ENCODE peak calls at places on chromosomes 2 and 18, in four cellular contexts. Z is K562, T is HepG2, N is GM12878. X is an unnamed sample.

GRCh38 chr2:120750488-120751210 is 15.0 kb downstream of the GLI2 start:
- DNase-seq in Z (no peak), N (no peak), T (no peak), X (no peak)

GRCh38 chr2:144959416-144959815 is 439.5 kb upstream of the ZEB2 start:
- DNase-seq in N (no peak), T (no peak), Z (no peak), X (no peak)

GRCh38 chr18:70384181-70384790 is 95.4 kb downstream of the SOCS6 start:
- DNase-seq in Z (no peak), N (no peak), T (peak), X (peak)

GRCh38 chr2:609520-610280 is 67.5 kb downstream of the TMEM18 start:
- DNase-seq in Z (no peak), N (no peak), T (no peak), X (no peak)

GRCh38 chr2:104358122-104358521 is 495.8 kb upstream of the POU3F3 start:
- DNase-seq in T (no peak), N (no peak), Z (no peak), X (no peak)

GRCh38 chr18:69648486-69648885 is 247.8 kb downstream of the DOK6 start:
- DNase-seq in Z (no peak), T (peak), N (no peak), X (no peak)

GRCh38 chr2:160576054-160576499 is 82.5 kb upstream of the RBMS1 start:
- DNase-seq in T (no peak), N (no peak), Z (no peak), X (no peak)

GRCh38 chr2:97857553-97857952 is 138.2 kb downstream of the TMEM131 start:
- DNase-seq in N (no peak), T (no peak), Z (no peak), X (no peak)

GRCh38 chr2:18742382-18742781 is 153.0 kb upstream of the NT5C1B start:
- DNase-seq in Z (no peak), N (no peak), T (no peak), X (no peak)

GRCh38 chr2:42905341-42906114 is 113.1 kb upstream of the HAAO start:
- DNase-seq in N (no peak), Z (no peak), T (peak), X (no peak)

DNA sequence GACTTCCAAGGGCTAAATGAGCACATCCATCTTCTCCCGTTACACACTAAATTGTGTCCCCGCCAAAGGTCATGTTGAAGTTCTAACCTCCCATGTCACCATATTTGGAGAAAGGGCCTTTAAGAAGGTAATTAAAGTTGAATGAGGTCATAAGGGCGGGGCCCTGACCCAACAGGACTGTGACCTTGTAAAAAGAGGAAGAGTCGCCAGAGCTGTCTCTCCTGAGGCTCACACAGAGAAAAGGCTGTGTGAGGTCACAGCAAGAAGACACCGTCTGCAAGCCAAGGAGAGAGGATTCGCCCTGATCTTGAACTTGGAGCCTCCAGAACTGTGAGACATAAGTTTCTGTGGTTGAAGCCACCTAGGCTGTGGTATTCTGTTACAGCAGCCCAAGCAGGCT is 24.1 kb downstream of the TRABD2A start:
- DNase-seq in T (no peak), Z (no peak), N (no peak), X (no peak)
- TF ChIP-seq ZBTB33 in T (no peak), Z (no peak), N (no peak), X (no peak)

GRCh38 chr2:186748354-186748753 is 54.5 kb downstream of the FAM171B start:
- DNase-seq in T (no peak), N (no peak), Z (no peak), X (no peak)

GRCh38 chr2:186749179-186749578 is 55.3 kb downstream of the FAM171B start:
- DNase-seq in T (no peak), N (no peak), Z (no peak), X (no peak)

GRCh38 chr2:186751790-186752189 is 57.9 kb downstream of the FAM171B start:
- DNase-seq in Z (no peak), T (no peak), N (peak), X (no peak)

GRCh38 chr2:186751078-186751477 is 57.2 kb downstream of the FAM171B start:
- DNase-seq in N (no peak), T (no peak), Z (no peak), X (no peak)

GRCh38 chr2:186746584-186746983 is 52.7 kb downstream of the FAM171B start:
- DNase-seq in T (no peak), Z (no peak), N (peak), X (no peak)
- H3K27ac ChIP-seq in T (no peak), Z (no peak), N (no peak), X (no peak)

GRCh38 chr2:138777996-138778395 is 2.2 kb downstream of the NXPH2 start:
- DNase-seq in Z (no peak), T (peak), N (no peak), X (no peak)

GRCh38 chr2:138782378-138782777 is 2.2 kb upstream of the NXPH2 start:
- DNase-seq in N (no peak), T (no peak), Z (no peak), X (no peak)

GRCh38 chr2:138779451-138780440 is at the start of gene NXPH2:
- DNase-seq in T (no peak), N (no peak), Z (no peak), X (no peak)

GRCh38 chr2:138780908-138781307 is 718 bp upstream of the NXPH2 start:
- DNase-seq in N (no peak), T (no peak), Z (no peak), X (no peak)

DNA sequence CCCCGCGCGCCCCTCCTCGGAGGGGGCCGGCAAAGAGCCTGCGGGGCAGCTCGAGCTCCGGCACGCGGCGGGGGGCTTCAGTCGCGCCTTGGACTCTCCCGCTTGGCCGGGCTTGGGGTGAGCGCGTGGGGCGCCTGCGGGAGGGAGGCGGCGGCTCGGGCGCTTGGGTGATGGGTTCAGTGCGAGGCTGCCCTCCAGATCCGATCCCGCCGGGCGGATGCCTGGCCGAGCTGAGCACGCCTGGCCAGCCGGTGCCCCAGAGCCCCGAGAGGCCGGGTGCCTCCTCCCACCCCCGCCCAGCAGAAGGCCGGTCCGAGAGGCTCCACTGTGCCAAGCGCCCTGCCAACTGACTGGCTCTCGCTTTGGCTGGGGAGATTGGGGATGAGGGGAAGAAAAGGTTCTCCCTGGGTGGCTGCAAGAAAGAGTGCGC is 276 bp upstream of the NXPH2 start:
- DNase-seq in T (no peak), Z (no peak), N (no peak), X (no peak)
- TF ChIP-seq CEBPB in T (no peak), Z (no peak), N (no peak), X (no peak)

GRCh38 chr2:223055836-223056235 is 3.8 kb downstream of the KCNE4 start:
- DNase-seq in Z (peak), N (no peak), T (no peak), X (no peak)
- TF ChIP-seq ZBTB33 in Z (no peak), N (no peak), T (no peak), X (no peak)

GRCh38 chr2:65076345-65076710 is 20.1 kb downstream of the CEP68 start:
- DNase-seq in N (no peak), T (no peak), Z (no peak), X (no peak)
- H3K27ac ChIP-seq in N (no peak), T (no peak), Z (peak), X (no peak)

GRCh38 chr2:47503481-47504070 is 100.6 kb downstream of the MSH2 start:
- DNase-seq in N (peak), Z (no peak), T (no peak), X (no peak)
- TF ChIP-seq CEBPB in N (no peak), Z (no peak), T (no peak), X (no peak)

DNA sequence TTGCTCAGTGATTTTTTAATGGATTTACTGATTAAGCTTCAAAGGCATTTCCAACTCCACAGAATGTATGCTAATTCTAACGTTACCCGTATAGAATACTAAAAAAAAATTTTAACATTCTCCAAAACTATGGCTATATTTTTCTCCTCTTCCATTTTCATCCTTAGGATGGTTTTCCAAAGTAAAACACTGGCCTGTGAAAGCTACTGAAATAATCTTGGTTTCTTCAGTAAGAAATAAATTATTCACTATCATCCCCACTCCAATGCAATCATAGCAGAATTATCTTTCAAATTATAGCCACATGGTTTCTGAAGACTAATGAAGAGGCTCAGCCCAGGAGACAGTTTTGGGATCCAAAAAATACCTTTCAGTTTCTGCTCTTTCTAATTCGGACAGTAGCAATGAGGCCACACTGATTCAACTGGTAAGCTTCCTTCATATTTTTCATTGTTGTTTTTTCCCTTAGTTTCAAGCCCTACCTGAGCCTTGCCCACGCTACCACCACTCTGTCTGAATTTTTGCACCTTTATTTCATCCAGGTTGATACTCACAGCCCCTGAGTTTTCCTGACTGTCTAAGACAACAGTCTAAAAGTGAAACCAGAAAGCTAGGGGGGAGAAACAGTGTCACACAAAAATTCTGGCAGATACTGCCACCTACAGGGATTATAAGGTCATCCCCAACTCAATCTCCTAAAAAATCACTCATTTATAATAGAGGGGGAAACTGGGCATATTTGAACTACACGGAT is 887.9 kb downstream of the NRXN1 start:
- DNase-seq in Z (no peak), T (peak), N (peak), X (no peak)
- TF ChIP-seq ZBTB33 in Z (no peak), T (no peak), N (no peak), X (no peak)

DNA sequence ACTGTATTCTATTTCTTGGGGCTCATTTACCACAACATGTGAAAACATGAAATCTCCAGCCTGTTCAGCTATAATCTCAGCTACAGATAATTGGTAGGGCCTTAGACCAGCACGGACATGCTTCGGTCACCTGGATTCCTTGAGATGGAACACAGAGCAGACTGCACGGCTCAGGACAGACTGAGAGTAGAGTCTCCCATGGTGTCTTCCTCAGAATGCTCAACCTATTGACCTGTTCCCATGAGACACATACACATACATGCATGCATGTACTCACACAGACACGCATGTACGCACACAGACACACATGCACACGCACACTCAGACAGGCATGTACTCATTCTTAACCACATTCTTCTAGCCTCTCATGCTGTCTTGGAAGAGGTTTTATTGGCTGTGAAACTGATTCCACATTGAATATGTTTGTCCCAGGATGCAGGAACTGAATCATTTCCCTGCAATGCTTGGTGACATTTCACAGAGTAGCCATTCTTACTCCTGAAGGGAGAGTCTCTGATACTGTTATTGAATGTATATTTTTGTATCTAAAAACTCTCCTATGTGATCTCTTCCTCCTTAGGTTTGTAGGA is 23.5 kb upstream of the BZW1 start:
- DNase-seq in Z (no peak), N (no peak), T (no peak), X (no peak)
- H3K27ac ChIP-seq in Z (no peak), N (no peak), T (no peak), X (no peak)

X was measured in HCT116.